ENCODE peak calls at places on chromosomes 16 and 17, in six cellular contexts. P, Y, E, I, J and T are unnamed samples.

GRCh38 chr16:84699712-84700517 is at the start of gene USP10:
- DNase-seq in I (peak; percentile 68), J (peak; percentile 74), P (peak; percentile 90), Y (peak; percentile 83), E (peak; percentile 92), T (peak; percentile 47)

GRCh38 chr17:66018786-66019185 is 173.1 kb downstream of the CEP112 start:
- DNase-seq in J (no peak), Y (no peak), E (no peak), I (no peak), P (no peak), T (no peak)

GRCh38 chr16:20676268-20676828 is 21.1 kb downstream of the ACSM1 start:
- DNase-seq in E (no peak), Y (no peak), I (no peak), J (no peak), P (no peak), T (no peak)

GRCh38 chr16:70770291-70770967 is 30.5 kb downstream of the VAC14 start:
- DNase-seq in I (no peak), J (no peak), Y (no peak), P (peak; percentile 8), E (no peak), T (no peak)

GRCh38 chr16:18789515-18789849 is 652 bp downstream of the RPS15A start:
- DNase-seq in Y (no peak), E (no peak), P (no peak), J (no peak), I (no peak), T (no peak)

GRCh38 chr17:31549121-31549524 is 157.6 kb downstream of the RAB11FIP4 start:
- DNase-seq in E (peak; percentile 49), J (no peak), I (no peak), P (peak; percentile 51), Y (no peak), T (no peak)

GRCh38 chr16:56192971-56193936 is 2.0 kb downstream of the GNAO1 start:
- DNase-seq in P (no peak), I (no peak), Y (no peak), J (no peak), E (no peak), T (no peak)

GRCh38 chr16:85637808-85638186 is 24.7 kb downstream of the GSE1 start:
- DNase-seq in J (peak; percentile 58), I (no peak), E (no peak), Y (no peak), P (no peak), T (no peak)

GRCh38 chr17:4808378-4808767 is 1.4 kb downstream of the PLD2 start:
- DNase-seq in I (no peak), P (peak; percentile 20), Y (no peak), J (no peak), E (peak; percentile 20), T (no peak)

GRCh38 chr17:46031440-46031839 is 32.4 kb downstream of the STH start:
- DNase-seq in P (no peak), J (no peak), I (no peak), E (no peak), Y (no peak), T (no peak)

GRCh38 chr17:5595831-5596230 is 11.5 kb upstream of the NLRP1 start:
- DNase-seq in E (no peak), P (no peak), I (no peak), J (no peak), Y (no peak), T (no peak)

GRCh38 chr17:49525831-49526741 is 31.0 kb downstream of the NGFR start:
- DNase-seq in P (no peak), Y (no peak), E (no peak), I (no peak), J (no peak), T (no peak)

GRCh38 chr17:6919158-6919557 is 76.7 kb upstream of the ALOX12 start:
- DNase-seq in P (no peak), E (no peak), I (no peak), J (no peak), Y (no peak), T (no peak)

GRCh38 chr16:89574681-89575246 is 794 bp upstream of the CPNE7 start:
- DNase-seq in Y (peak; percentile 43), P (peak; percentile 93), J (peak; percentile 43), E (peak; percentile 93), I (peak; percentile 61), T (peak; percentile 38)

GRCh38 chr17:44987194-44987882 is 19.2 kb upstream of the C1QL1 start:
- DNase-seq in I (no peak), E (no peak), Y (no peak), J (no peak), P (peak; percentile 29), T (no peak)

GRCh38 chr17:75771334-75772281 is 6.6 kb upstream of the GALK1 start:
- DNase-seq in P (no peak), E (no peak), J (no peak), Y (no peak), I (peak; percentile 25), T (no peak)

GRCh38 chr16:49889725-49890397 is 33.9 kb upstream of the ZNF423 start:
- DNase-seq in I (no peak), J (no peak), Y (no peak), P (no peak), E (no peak), T (no peak)

GRCh38 chr17:45756266-45756989 is 27.7 kb upstream of the CRHR1 start:
- DNase-seq in I (no peak), J (peak; percentile 23), Y (no peak), E (no peak), P (no peak), T (no peak)

GRCh38 chr16:19094542-19095365 is 19.0 kb upstream of the ITPRIPL2 start:
- DNase-seq in I (no peak), Y (no peak), J (no peak), P (peak; percentile 31), E (no peak), T (no peak)

GRCh38 chr16:81137012-81137335 is 40.8 kb upstream of the GCSH start:
- DNase-seq in I (peak; percentile 24), Y (no peak), J (no peak), E (peak; percentile 23), P (peak; percentile 17), T (no peak)

GRCh38 chr17:47776330-47777197 is 43.5 kb downstream of the TBX21 start:
- DNase-seq in J (peak; percentile 26), E (peak; percentile 48), I (peak; percentile 42), Y (peak; percentile 52), P (peak; percentile 66), T (no peak)

GRCh38 chr17:49486012-49486641 is 9.0 kb upstream of the NGFR start:
- DNase-seq in I (no peak), Y (no peak), J (no peak), E (no peak), P (no peak), T (peak; percentile 96)

GRCh38 chr17:71412803-71413202 is 708.0 kb upstream of the SOX9 start:
- DNase-seq in P (peak; percentile 96), I (peak; percentile 99), Y (no peak), J (no peak), E (peak; percentile 97), T (no peak)

GRCh38 chr17:67528751-67529436 is 151.8 kb downstream of the PITPNC1 start:
- DNase-seq in E (peak; percentile 93), J (no peak), I (peak; percentile 93), Y (no peak), P (peak; percentile 99), T (no peak)

GRCh38 chr16:50261707-50262235 is 4.6 kb upstream of the ADCY7 start:
- DNase-seq in J (no peak), E (no peak), I (no peak), Y (no peak), P (peak; percentile 37), T (no peak)

GRCh38 chr16:15509593-15510520 is 75.5 kb downstream of the BMERB1 start:
- DNase-seq in P (peak; percentile 38), I (peak; percentile 60), Y (peak; percentile 45), E (no peak), J (no peak), T (peak; percentile 48)